ENCODE peak calls at places on chromosome 3, in eight cellular contexts. One of them, this sample, is unnamed.

GRCh38 chr3:73100734-73101550 is 39.5 kb downstream of the EBLN2 start:
- DNase-seq in aorta: peak; percentile 83
- DNase-seq in left ventricle myocardium inferior: peak; percentile 70
- DNase-seq in SJCRH30: peak; percentile 72
- DNase-seq in astrocyte of the spinal cord: peak; percentile 77
- DNase-seq in astrocyte of the cerebellum: peak; percentile 73
- DNase-seq in cardiac muscle cell: peak; percentile 86
- DNase-seq in tibial nerve: peak; percentile 89
- DNase-seq in this sample: peak; percentile 82

GRCh38 chr3:31861839-31862238 is 119.2 kb downstream of the OSBPL10 start:
- DNase-seq in aorta: no peak
- DNase-seq in left ventricle myocardium inferior: no peak
- DNase-seq in SJCRH30: no peak
- DNase-seq in astrocyte of the spinal cord: no peak
- DNase-seq in astrocyte of the cerebellum: no peak
- DNase-seq in cardiac muscle cell: no peak
- DNase-seq in tibial nerve: no peak
- DNase-seq in this sample: no peak

GRCh38 chr3:55896155-55896554 is 409.0 kb upstream of the WNT5A start:
- DNase-seq in aorta: no peak
- DNase-seq in left ventricle myocardium inferior: no peak
- DNase-seq in SJCRH30: no peak
- DNase-seq in astrocyte of the spinal cord: no peak
- DNase-seq in astrocyte of the cerebellum: no peak
- DNase-seq in cardiac muscle cell: no peak
- DNase-seq in tibial nerve: no peak
- DNase-seq in this sample: no peak

GRCh38 chr3:194658477-194659242 is 13.3 kb downstream of the LSG1 start:
- DNase-seq in aorta: no peak
- DNase-seq in left ventricle myocardium inferior: no peak
- DNase-seq in SJCRH30: no peak
- DNase-seq in astrocyte of the spinal cord: no peak
- DNase-seq in astrocyte of the cerebellum: no peak
- DNase-seq in cardiac muscle cell: no peak
- DNase-seq in tibial nerve: no peak
- DNase-seq in this sample: no peak

GRCh38 chr3:102078864-102079808 is 229.8 kb downstream of the NFKBIZ start:
- DNase-seq in aorta: no peak
- DNase-seq in left ventricle myocardium inferior: no peak
- DNase-seq in SJCRH30: no peak
- DNase-seq in astrocyte of the spinal cord: no peak
- DNase-seq in astrocyte of the cerebellum: no peak
- DNase-seq in cardiac muscle cell: no peak
- DNase-seq in tibial nerve: no peak
- DNase-seq in this sample: no peak

GRCh38 chr3:177468331-177468730 is 271.0 kb upstream of the TBL1XR1 start:
- DNase-seq in aorta: peak; percentile 76
- DNase-seq in left ventricle myocardium inferior: peak; percentile 25
- DNase-seq in SJCRH30: peak; percentile 51
- DNase-seq in astrocyte of the spinal cord: peak; percentile 99
- DNase-seq in astrocyte of the cerebellum: peak; percentile 100
- DNase-seq in cardiac muscle cell: peak; percentile 98
- DNase-seq in tibial nerve: no peak
- DNase-seq in this sample: no peak

GRCh38 chr3:143433787-143434378 is 314.3 kb downstream of the CHST2 start:
- DNase-seq in aorta: no peak
- DNase-seq in left ventricle myocardium inferior: no peak
- DNase-seq in SJCRH30: no peak
- DNase-seq in astrocyte of the spinal cord: no peak
- DNase-seq in astrocyte of the cerebellum: no peak
- DNase-seq in cardiac muscle cell: no peak
- DNase-seq in tibial nerve: no peak
- DNase-seq in this sample: peak; percentile 47

GRCh38 chr3:128280466-128281455 is 127.5 kb downstream of the EEFSEC start:
- DNase-seq in aorta: no peak
- DNase-seq in left ventricle myocardium inferior: no peak
- DNase-seq in SJCRH30: no peak
- DNase-seq in astrocyte of the spinal cord: no peak
- DNase-seq in astrocyte of the cerebellum: no peak
- DNase-seq in cardiac muscle cell: no peak
- DNase-seq in tibial nerve: no peak
- DNase-seq in this sample: no peak

GRCh38 chr3:136979204-136979603 is 21.4 kb downstream of the IL20RB start:
- DNase-seq in aorta: no peak
- DNase-seq in left ventricle myocardium inferior: no peak
- DNase-seq in SJCRH30: no peak
- DNase-seq in astrocyte of the spinal cord: no peak
- DNase-seq in astrocyte of the cerebellum: no peak
- DNase-seq in cardiac muscle cell: no peak
- DNase-seq in tibial nerve: no peak
- DNase-seq in this sample: no peak

GRCh38 chr3:190696777-190697501 is 165.6 kb downstream of the GMNC start:
- DNase-seq in aorta: no peak
- DNase-seq in left ventricle myocardium inferior: no peak
- DNase-seq in SJCRH30: no peak
- DNase-seq in astrocyte of the spinal cord: peak; percentile 51
- DNase-seq in astrocyte of the cerebellum: no peak
- DNase-seq in cardiac muscle cell: peak; percentile 68
- DNase-seq in tibial nerve: no peak
- DNase-seq in this sample: peak; percentile 53

GRCh38 chr3:98786364-98786930 is 23.3 kb downstream of the ST3GAL6 start:
- DNase-seq in aorta: no peak
- DNase-seq in left ventricle myocardium inferior: no peak
- DNase-seq in SJCRH30: no peak
- DNase-seq in astrocyte of the spinal cord: no peak
- DNase-seq in astrocyte of the cerebellum: no peak
- DNase-seq in cardiac muscle cell: peak; percentile 64
- DNase-seq in tibial nerve: no peak
- DNase-seq in this sample: peak; percentile 85

GRCh38 chr3:155512175-155512866 is 218.8 kb upstream of the STRIT1 start:
- DNase-seq in aorta: no peak
- DNase-seq in left ventricle myocardium inferior: no peak
- DNase-seq in SJCRH30: no peak
- DNase-seq in astrocyte of the spinal cord: no peak
- DNase-seq in astrocyte of the cerebellum: no peak
- DNase-seq in cardiac muscle cell: no peak
- DNase-seq in tibial nerve: no peak
- DNase-seq in this sample: no peak

GRCh38 chr3:136366289-136366688 is 116.1 kb downstream of the PCCB start:
- DNase-seq in aorta: no peak
- DNase-seq in left ventricle myocardium inferior: no peak
- DNase-seq in SJCRH30: no peak
- DNase-seq in astrocyte of the spinal cord: no peak
- DNase-seq in astrocyte of the cerebellum: no peak
- DNase-seq in cardiac muscle cell: peak; percentile 51
- DNase-seq in tibial nerve: no peak
- DNase-seq in this sample: no peak

DNA sequence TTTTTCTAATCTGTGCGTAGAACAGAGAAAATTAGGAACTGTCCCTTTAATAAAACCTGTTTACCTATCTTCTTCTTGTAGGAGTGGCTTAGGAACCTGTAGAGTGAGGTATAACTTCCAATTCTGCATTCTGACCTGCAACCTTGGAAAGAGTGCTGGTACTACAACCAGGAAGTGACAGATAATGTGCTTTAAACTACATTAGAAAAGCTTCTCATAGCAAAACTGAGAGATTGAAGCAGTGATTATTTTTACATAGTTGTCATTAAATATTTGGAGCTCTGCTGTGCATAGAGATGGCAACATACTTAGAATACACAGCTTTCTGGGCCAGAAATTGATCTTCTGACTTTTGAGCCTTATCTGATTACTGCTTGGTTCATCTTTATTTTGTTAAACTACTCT is 50.4 kb upstream of the ZDHHC23 start:
- DNase-seq in aorta: no peak
- DNase-seq in left ventricle myocardium inferior: no peak
- DNase-seq in SJCRH30: no peak
- DNase-seq in astrocyte of the spinal cord: no peak
- DNase-seq in astrocyte of the cerebellum: no peak
- DNase-seq in cardiac muscle cell: no peak
- DNase-seq in tibial nerve: no peak
- DNase-seq in this sample: no peak
- H3K4me3 ChIP-seq in aorta: no peak overlapping the region
- H3K4me3 ChIP-seq in left ventricle myocardium inferior: no peak overlapping the region
- H3K4me3 ChIP-seq in SJCRH30: no peak overlapping the region
- H3K4me3 ChIP-seq in astrocyte of the spinal cord: no peak overlapping the region
- H3K4me3 ChIP-seq in astrocyte of the cerebellum: no peak overlapping the region
- H3K4me3 ChIP-seq in cardiac muscle cell: no peak overlapping the region
- H3K4me3 ChIP-seq in tibial nerve: no peak overlapping the region
- H3K4me3 ChIP-seq in this sample: no peak overlapping the region

GRCh38 chr3:188617270-188617669 is 463.3 kb downstream of the LPP start:
- DNase-seq in aorta: no peak
- DNase-seq in left ventricle myocardium inferior: no peak
- DNase-seq in SJCRH30: no peak
- DNase-seq in astrocyte of the spinal cord: no peak
- DNase-seq in astrocyte of the cerebellum: no peak
- DNase-seq in cardiac muscle cell: no peak
- DNase-seq in tibial nerve: no peak
- DNase-seq in this sample: no peak
- H3K4me3 ChIP-seq in aorta: no peak overlapping the region
- H3K4me3 ChIP-seq in left ventricle myocardium inferior: no peak overlapping the region
- H3K4me3 ChIP-seq in SJCRH30: no peak overlapping the region
- H3K4me3 ChIP-seq in astrocyte of the spinal cord: no peak overlapping the region
- H3K4me3 ChIP-seq in astrocyte of the cerebellum: no peak overlapping the region
- H3K4me3 ChIP-seq in cardiac muscle cell: no peak overlapping the region
- H3K4me3 ChIP-seq in tibial nerve: no peak overlapping the region
- H3K4me3 ChIP-seq in this sample: no peak overlapping the region

GRCh38 chr3:196641278-196642058 is 2.0 kb downstream of the NRROS start:
- DNase-seq in aorta: no peak
- DNase-seq in left ventricle myocardium inferior: no peak
- DNase-seq in SJCRH30: no peak
- DNase-seq in astrocyte of the spinal cord: no peak
- DNase-seq in astrocyte of the cerebellum: no peak
- DNase-seq in cardiac muscle cell: no peak
- DNase-seq in tibial nerve: no peak
- DNase-seq in this sample: peak; percentile 70
- H3K4me3 ChIP-seq in aorta: no peak overlapping the region
- H3K4me3 ChIP-seq in left ventricle myocardium inferior: peak overlapping the region; percentile 78
- H3K4me3 ChIP-seq in SJCRH30: no peak overlapping the region
- H3K4me3 ChIP-seq in astrocyte of the spinal cord: no peak overlapping the region
- H3K4me3 ChIP-seq in astrocyte of the cerebellum: no peak overlapping the region
- H3K4me3 ChIP-seq in cardiac muscle cell: no peak overlapping the region
- H3K4me3 ChIP-seq in tibial nerve: no peak overlapping the region
- H3K4me3 ChIP-seq in this sample: peak overlapping the region; percentile 100

GRCh38 chr3:36904641-36905040 is 40.2 kb downstream of the TRANK1 start:
- DNase-seq in aorta: peak; percentile 54
- DNase-seq in left ventricle myocardium inferior: no peak
- DNase-seq in SJCRH30: no peak
- DNase-seq in astrocyte of the spinal cord: no peak
- DNase-seq in astrocyte of the cerebellum: no peak
- DNase-seq in cardiac muscle cell: peak; percentile 44
- DNase-seq in tibial nerve: no peak
- DNase-seq in this sample: peak; percentile 64

GRCh38 chr3:36901588-36901987 is 43.3 kb downstream of the TRANK1 start:
- DNase-seq in aorta: no peak
- DNase-seq in left ventricle myocardium inferior: no peak
- DNase-seq in SJCRH30: no peak
- DNase-seq in astrocyte of the spinal cord: no peak
- DNase-seq in astrocyte of the cerebellum: no peak
- DNase-seq in cardiac muscle cell: no peak
- DNase-seq in tibial nerve: no peak
- DNase-seq in this sample: no peak

GRCh38 chr3:36905545-36905944 is 39.3 kb downstream of the TRANK1 start:
- DNase-seq in aorta: no peak
- DNase-seq in left ventricle myocardium inferior: no peak
- DNase-seq in SJCRH30: no peak
- DNase-seq in astrocyte of the spinal cord: no peak
- DNase-seq in astrocyte of the cerebellum: no peak
- DNase-seq in cardiac muscle cell: no peak
- DNase-seq in tibial nerve: no peak
- DNase-seq in this sample: no peak

GRCh38 chr3:36903119-36903882 is 41.6 kb downstream of the TRANK1 start:
- DNase-seq in aorta: no peak
- DNase-seq in left ventricle myocardium inferior: no peak
- DNase-seq in SJCRH30: no peak
- DNase-seq in astrocyte of the spinal cord: no peak
- DNase-seq in astrocyte of the cerebellum: no peak
- DNase-seq in cardiac muscle cell: peak; percentile 13
- DNase-seq in tibial nerve: no peak
- DNase-seq in this sample: no peak

GRCh38 chr3:36900474-36901443 is 44.1 kb downstream of the TRANK1 start:
- DNase-seq in aorta: no peak
- DNase-seq in left ventricle myocardium inferior: no peak
- DNase-seq in SJCRH30: no peak
- DNase-seq in astrocyte of the spinal cord: no peak
- DNase-seq in astrocyte of the cerebellum: no peak
- DNase-seq in cardiac muscle cell: no peak
- DNase-seq in tibial nerve: no peak
- DNase-seq in this sample: no peak
- H3K4me3 ChIP-seq in aorta: no peak overlapping the region
- H3K4me3 ChIP-seq in left ventricle myocardium inferior: no peak overlapping the region
- H3K4me3 ChIP-seq in SJCRH30: no peak overlapping the region
- H3K4me3 ChIP-seq in astrocyte of the spinal cord: no peak overlapping the region
- H3K4me3 ChIP-seq in astrocyte of the cerebellum: no peak overlapping the region
- H3K4me3 ChIP-seq in cardiac muscle cell: no peak overlapping the region
- H3K4me3 ChIP-seq in tibial nerve: no peak overlapping the region
- H3K4me3 ChIP-seq in this sample: no peak overlapping the region

GRCh38 chr3:119675188-119675874 is 1.9 kb downstream of the COX17 start:
- DNase-seq in aorta: no peak
- DNase-seq in left ventricle myocardium inferior: no peak
- DNase-seq in SJCRH30: no peak
- DNase-seq in astrocyte of the spinal cord: no peak
- DNase-seq in astrocyte of the cerebellum: no peak
- DNase-seq in cardiac muscle cell: no peak
- DNase-seq in tibial nerve: no peak
- DNase-seq in this sample: no peak
- H3K4me3 ChIP-seq in aorta: no peak overlapping the region
- H3K4me3 ChIP-seq in left ventricle myocardium inferior: peak overlapping the region; percentile 80
- H3K4me3 ChIP-seq in SJCRH30: peak overlapping the region; percentile 72
- H3K4me3 ChIP-seq in astrocyte of the spinal cord: no peak overlapping the region
- H3K4me3 ChIP-seq in astrocyte of the cerebellum: no peak overlapping the region
- H3K4me3 ChIP-seq in cardiac muscle cell: peak overlapping the region; percentile 63
- H3K4me3 ChIP-seq in tibial nerve: no peak overlapping the region
- H3K4me3 ChIP-seq in this sample: peak overlapping the region; percentile 84

GRCh38 chr3:71240035-71240434 is 343.5 kb downstream of the FOXP1 start:
- DNase-seq in aorta: no peak
- DNase-seq in left ventricle myocardium inferior: no peak
- DNase-seq in SJCRH30: no peak
- DNase-seq in astrocyte of the spinal cord: no peak
- DNase-seq in astrocyte of the cerebellum: no peak
- DNase-seq in cardiac muscle cell: no peak
- DNase-seq in tibial nerve: no peak
- DNase-seq in this sample: no peak
- H3K4me3 ChIP-seq in aorta: no peak overlapping the region
- H3K4me3 ChIP-seq in left ventricle myocardium inferior: no peak overlapping the region
- H3K4me3 ChIP-seq in SJCRH30: no peak overlapping the region
- H3K4me3 ChIP-seq in astrocyte of the spinal cord: no peak overlapping the region
- H3K4me3 ChIP-seq in astrocyte of the cerebellum: no peak overlapping the region
- H3K4me3 ChIP-seq in cardiac muscle cell: no peak overlapping the region
- H3K4me3 ChIP-seq in tibial nerve: no peak overlapping the region
- H3K4me3 ChIP-seq in this sample: no peak overlapping the region

This sample was measured in NB4.